ENCODE peak calls at places on chromosomes 3 and 15, in five cellular contexts. N is HFF-Myc, G is lower leg skin, A is AG09309, D is foreskin fibroblast. U is an unnamed sample.
A peak's percentile ranks its signal among the peaks of the same experiment; 100 is the strongest.

GRCh38 chr3:9903238-9903624 is 583 bp downstream of the IL17RE start:
- DNase-seq in A (no peak), N (no peak), G (no peak), D (peak; percentile 56), U (no peak)

GRCh38 chr3:70264122-70264780 is 48.2 kb downstream of the MDFIC2 start:
- DNase-seq in D (no peak), N (no peak), G (no peak), A (no peak), U (no peak)

GRCh38 chr3:50584391-50584790 is 15.1 kb downstream of the HEMK1 start:
- DNase-seq in N (no peak), D (no peak), A (no peak), G (no peak), U (no peak)

GRCh38 chr3:65483475-65483874 is 555.2 kb downstream of the MAGI1 start:
- DNase-seq in G (peak; percentile 86), N (no peak), D (peak; percentile 5), A (no peak), U (no peak)

GRCh38 chr15:57591822-57592367 is at the start of gene MYZAP:
- DNase-seq in N (no peak), G (peak; percentile 91), A (no peak), D (peak; percentile 6), U (peak; percentile 55)

GRCh38 chr15:52790166-52790708 is at the start of gene ONECUT1:
- DNase-seq in G (no peak), A (no peak), D (no peak), N (no peak), U (peak; percentile 83)

GRCh38 chr15:59662260-59662659 is 4.9 kb upstream of the GTF2A2 start:
- DNase-seq in G (no peak), N (no peak), D (no peak), A (peak; percentile 23), U (no peak)

GRCh38 chr3:17258823-17259436 is 374.2 kb downstream of the PLCL2 start:
- DNase-seq in G (no peak), A (no peak), D (peak; percentile 12), N (peak; percentile 14), U (no peak)

GRCh38 chr3:40997711-40998519 is 201.4 kb upstream of the CTNNB1 start:
- DNase-seq in G (no peak), A (no peak), D (no peak), N (no peak), U (no peak)

GRCh38 chr3:174951023-174951422 is 91.9 kb downstream of the NAALADL2 start:
- DNase-seq in N (no peak), G (no peak), A (no peak), D (peak; percentile 34), U (no peak)

GRCh38 chr3:172287811-172288477 is 160.3 kb downstream of the GHSR start:
- DNase-seq in D (no peak), G (no peak), N (no peak), A (no peak), U (no peak)

GRCh38 chr15:100285641-100286295 is 56.0 kb downstream of the ADAMTS17 start:
- DNase-seq in A (no peak), D (no peak), G (peak; percentile 56), N (no peak), U (no peak)

GRCh38 chr3:194046995-194047681 is 88.8 kb upstream of the HES1 start:
- DNase-seq in A (no peak), G (peak; percentile 90), D (no peak), N (no peak), U (no peak)

GRCh38 chr3:185631508-185632206 is 45.6 kb downstream of the SENP2 start:
- DNase-seq in G (no peak), N (no peak), A (no peak), D (no peak), U (no peak)

GRCh38 chr15:100863406-100864198 is 16.0 kb upstream of the ALDH1A3 start:
- DNase-seq in D (no peak), A (no peak), N (no peak), G (no peak), U (no peak)

GRCh38 chr3:37628711-37629301 is 232.9 kb upstream of the CTDSPL start:
- DNase-seq in G (no peak), A (no peak), N (peak; percentile 83), D (peak; percentile 55), U (no peak)

GRCh38 chr3:134212898-134213665 is 37.6 kb downstream of the RYK start:
- DNase-seq in A (no peak), D (peak; percentile 58), N (peak; percentile 59), G (peak; percentile 97), U (peak; percentile 84)

GRCh38 chr3:12287727-12288465 is 974 bp upstream of the PPARG start:
- DNase-seq in D (peak; percentile 56), A (no peak), N (no peak), G (no peak), U (peak; percentile 36)

GRCh38 chr3:150349314-150350097 is 58.6 kb upstream of the TSC22D2 start:
- DNase-seq in A (no peak), D (no peak), G (no peak), N (no peak), U (no peak)

GRCh38 chr3:52801839-52802238 is 7.2 kb downstream of the ITIH3 start:
- DNase-seq in G (no peak), D (no peak), N (no peak), A (no peak), U (no peak)

GRCh38 chr3:162141232-162141631 is 644.6 kb downstream of the OTOL1 start:
- DNase-seq in D (peak; percentile 60), N (no peak), G (no peak), A (no peak), U (no peak)

GRCh38 chr15:64774556-64775523 is 549 bp downstream of the RBPMS2 start:
- DNase-seq in A (no peak), N (no peak), G (no peak), D (no peak), U (peak; percentile 46)

GRCh38 chr3:6861331-6861988 is 545 bp downstream of the GRM7 start:
- DNase-seq in D (no peak), N (no peak), G (no peak), A (no peak), U (no peak)

GRCh38 chr15:34815836-34816235 is 20.5 kb upstream of the ACTC1 start:
- DNase-seq in D (no peak), A (no peak), G (no peak), N (no peak), U (no peak)

GRCh38 chr3:149909923-149910322 is 60.8 kb downstream of the PFN2 start:
- DNase-seq in G (no peak), A (no peak), D (no peak), N (no peak), U (no peak)

GRCh38 chr15:43253431-43254403 is 13.0 kb downstream of the TGM5 start:
- DNase-seq in G (peak; percentile 87), D (no peak), A (no peak), N (no peak), U (no peak)

GRCh38 chr3:159987291-159987711 is 1.3 kb upstream of the IL12A start:
- DNase-seq in G (no peak), D (peak; percentile 63), N (no peak), A (no peak), U (no peak)

GRCh38 chr15:51759557-51760070 is 8.2 kb downstream of the TMOD2 start:
- DNase-seq in N (no peak), A (peak; percentile 82), G (no peak), D (peak; percentile 86), U (no peak)

GRCh38 chr3:171883257-171883892 is 40.2 kb downstream of the TMEM212 start:
- DNase-seq in N (no peak), A (no peak), G (no peak), D (no peak), U (no peak)

GRCh38 chr3:197750396-197750831 is 731 bp downstream of the FYTTD1 start:
- DNase-seq in G (peak; percentile 91), N (no peak), D (peak; percentile 66), A (no peak), U (peak; percentile 46)
- TF ChIP-seq CTCF in G (no peak), N (no peak), D (peak; percentile 8), A (peak; percentile 11), U (no peak)

GRCh38 chr15:62119926-62120273 is 45.2 kb downstream of the C2CD4B start:
- DNase-seq in N (no peak), D (no peak), G (no peak), A (no peak), U (no peak)

GRCh38 chr15:62120776-62121175 is 44.3 kb downstream of the C2CD4B start:
- DNase-seq in D (no peak), N (no peak), A (no peak), G (no peak), U (no peak)

GRCh38 chr15:62118446-62118964 is 46.6 kb downstream of the C2CD4B start:
- DNase-seq in D (no peak), G (no peak), N (no peak), A (no peak), U (no peak)

GRCh38 chr15:62121273-62122015 is 43.6 kb downstream of the C2CD4B start:
- DNase-seq in N (no peak), A (no peak), G (no peak), D (no peak), U (no peak)

GRCh38 chr15:62119224-62119925 is 45.7 kb downstream of the C2CD4B start:
- DNase-seq in N (peak; percentile 87), G (no peak), A (peak; percentile 95), D (peak; percentile 93), U (no peak)
- TF ChIP-seq CTCF in N (no peak), G (no peak), A (no peak), D (no peak), U (no peak)

GRCh38 chr3:129022995-129023332 is 21.9 kb downstream of the EFCC1 start:
- DNase-seq in G (no peak), N (no peak), D (no peak), A (no peak), U (no peak)

GRCh38 chr3:129025108-129025507 is 24.0 kb downstream of the EFCC1 start:
- DNase-seq in D (no peak), N (no peak), G (no peak), A (no peak), U (no peak)

GRCh38 chr3:129022114-129022994 is 21.2 kb downstream of the EFCC1 start:
- DNase-seq in N (peak; percentile 88), A (no peak), D (peak; percentile 21), G (peak; percentile 93), U (no peak)

GRCh38 chr3:129025691-129026435 is 24.8 kb downstream of the EFCC1 start:
- DNase-seq in G (no peak), N (no peak), D (no peak), A (no peak), U (no peak)

GRCh38 chr3:129023909-129024308 is 22.8 kb downstream of the EFCC1 start:
- DNase-seq in D (no peak), A (no peak), N (no peak), G (no peak), U (no peak)
- TF ChIP-seq CTCF in D (no peak), A (peak; percentile 37), N (no peak), G (no peak), U (peak; percentile 24)

DNA sequence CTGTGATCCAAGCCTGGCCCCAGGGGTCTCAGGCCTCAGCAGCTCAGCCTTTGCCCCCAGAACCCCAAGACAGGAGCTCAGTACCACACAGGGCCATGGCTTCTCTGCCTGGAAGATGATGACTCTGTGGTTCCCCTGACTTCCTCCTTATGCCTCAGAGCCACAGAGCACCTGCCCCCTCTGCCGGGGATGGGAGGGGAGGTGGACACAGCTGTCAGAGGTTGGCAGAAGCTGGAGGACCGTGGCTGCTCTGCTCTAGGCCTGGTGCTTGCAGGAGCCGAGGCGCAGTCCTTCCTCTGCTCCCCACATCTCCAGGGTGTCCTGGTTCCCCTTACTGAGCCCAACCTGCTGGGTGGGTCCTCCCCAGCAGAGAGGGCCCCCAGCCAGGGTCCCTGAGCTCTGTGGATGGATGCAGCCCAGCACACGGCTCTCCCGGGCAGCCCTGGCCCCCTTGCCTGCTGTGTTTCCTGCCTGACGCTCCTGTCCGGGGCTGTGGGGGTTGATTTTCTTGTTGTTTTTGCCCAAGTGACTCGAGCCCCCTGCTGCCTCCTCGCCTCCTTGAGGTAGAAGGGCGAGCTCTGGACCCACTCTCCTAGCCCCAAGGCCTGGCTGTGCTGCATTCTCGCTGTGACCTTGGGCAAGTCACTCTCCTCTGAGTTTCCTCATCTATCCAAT is 36.6 kb downstream of the PSTPIP1 start:
- DNase-seq in N (no peak), D (no peak), G (peak; percentile 80), A (no peak), U (peak; percentile 8)
- TF ChIP-seq CTCF in N (no peak), D (no peak), G (no peak), A (no peak), U (no peak)